ENCODE peak calls at places on chromosome 3, in seven cellular contexts. B is aorta; D is tibial artery; J is Panc1; G is HFFc6; L is body of pancreas; T is activated gamma-delta T cell treated with anti-CD3 and anti-CD28 coated beads, Interleukin-2, amount 50 U/mL, for 16 hours. X is an unnamed sample.

GRCh38 chr3:169627789-169628188 is 35.7 kb downstream of the MECOM start:
- DNase-seq in T (no peak), B (no peak), L (peak; percentile 34), J (no peak), D (no peak), G (no peak), X (no peak)

GRCh38 chr3:72143322-72143721 is 358.4 kb upstream of the PROK2 start:
- DNase-seq in B (no peak), L (no peak), G (no peak), J (no peak), T (no peak), D (no peak), X (no peak)

GRCh38 chr3:157542711-157543485 is 39.7 kb upstream of the VEPH1 start:
- DNase-seq in G (peak; percentile 48), B (peak; percentile 75), D (peak; percentile 75), T (no peak), J (no peak), L (peak; percentile 88), X (peak; percentile 87)

GRCh38 chr3:14179795-14180194 is 1.2 kb downstream of the LSM3 start:
- DNase-seq in D (no peak), B (no peak), L (no peak), J (no peak), T (no peak), G (no peak), X (no peak)

GRCh38 chr3:186622651-186623310 is 9.9 kb downstream of the AHSG start:
- DNase-seq in L (no peak), G (no peak), T (no peak), B (no peak), J (no peak), D (no peak), X (no peak)

GRCh38 chr3:64880926-64881325 is 193.1 kb upstream of the ADAMTS9 start:
- DNase-seq in G (no peak), T (no peak), L (no peak), B (no peak), D (no peak), J (no peak), X (no peak)

GRCh38 chr3:43742935-43743334 is 52.2 kb downstream of the ABHD5 start:
- DNase-seq in D (no peak), G (no peak), B (no peak), L (no peak), J (no peak), T (no peak), X (no peak)

GRCh38 chr3:142857056-142857455 is 31.8 kb downstream of the PCOLCE2 start:
- DNase-seq in G (peak; percentile 38), B (no peak), T (no peak), D (no peak), L (peak; percentile 80), J (no peak), X (peak; percentile 78)

GRCh38 chr3:72628065-72628464 is 220.2 kb downstream of the SHQ1 start:
- DNase-seq in B (no peak), L (no peak), G (no peak), D (no peak), J (no peak), T (no peak), X (peak; percentile 67)